ENCODE peak calls at places on chromosomes 16 and 17, in eight cellular contexts. One of them, this sample, is unnamed.

GRCh38 chr16:25260416-25260815 is 2.8 kb upstream of the ZKSCAN2 start:
- DNase-seq in AG09309: no peak
- DNase-seq in NCI-H69: no peak
- DNase-seq in HuH-7.5: no peak
- DNase-seq in H9: no peak
- DNase-seq in stimulated activated naive B cell treated with anti-CD40 and anti-IgM and Interleukin-4, amounts not matched to agents 10 μg/mL and 1 μg/mL and 100 μg/mL, for 72 hours: no peak
- DNase-seq in activated naive CD8-positive, alpha-beta T cell treated with anti-CD3 and anti-CD28 coated beads, Interleukin-2, amount 50 U/mL, for 24 hours: no peak
- DNase-seq in memory B cell: no peak
- DNase-seq in this sample: no peak

GRCh38 chr17:50107790-50108414 is 12.8 kb downstream of the PDK2 start:
- DNase-seq in stimulated activated naive B cell treated with anti-CD40 and anti-IgM and Interleukin-4, amounts not matched to agents 10 μg/mL and 1 μg/mL and 100 μg/mL, for 72 hours: no peak
- DNase-seq in memory B cell: no peak
- DNase-seq in NCI-H69: no peak
- DNase-seq in AG09309: no peak
- DNase-seq in HuH-7.5: no peak
- DNase-seq in activated naive CD8-positive, alpha-beta T cell treated with anti-CD3 and anti-CD28 coated beads, Interleukin-2, amount 50 U/mL, for 24 hours: no peak
- DNase-seq in H9: no peak
- DNase-seq in this sample: no peak

GRCh38 chr16:86322283-86322682 is 188.0 kb upstream of the FOXF1 start:
- DNase-seq in AG09309: no peak
- DNase-seq in activated naive CD8-positive, alpha-beta T cell treated with anti-CD3 and anti-CD28 coated beads, Interleukin-2, amount 50 U/mL, for 24 hours: no peak
- DNase-seq in HuH-7.5: no peak
- DNase-seq in stimulated activated naive B cell treated with anti-CD40 and anti-IgM and Interleukin-4, amounts not matched to agents 10 μg/mL and 1 μg/mL and 100 μg/mL, for 72 hours: no peak
- DNase-seq in memory B cell: no peak
- DNase-seq in H9: no peak
- DNase-seq in NCI-H69: no peak
- DNase-seq in this sample: no peak

GRCh38 chr17:7029096-7029495 is 6.2 kb downstream of the BCL6B start:
- DNase-seq in NCI-H69: no peak
- DNase-seq in activated naive CD8-positive, alpha-beta T cell treated with anti-CD3 and anti-CD28 coated beads, Interleukin-2, amount 50 U/mL, for 24 hours: no peak
- DNase-seq in AG09309: no peak
- DNase-seq in HuH-7.5: no peak
- DNase-seq in stimulated activated naive B cell treated with anti-CD40 and anti-IgM and Interleukin-4, amounts not matched to agents 10 μg/mL and 1 μg/mL and 100 μg/mL, for 72 hours: no peak
- DNase-seq in memory B cell: no peak
- DNase-seq in H9: no peak
- DNase-seq in this sample: no peak

GRCh38 chr17:45293413-45294211 is 23.2 kb downstream of the MAP3K14 start:
- DNase-seq in memory B cell: no peak
- DNase-seq in activated naive CD8-positive, alpha-beta T cell treated with anti-CD3 and anti-CD28 coated beads, Interleukin-2, amount 50 U/mL, for 24 hours: no peak
- DNase-seq in HuH-7.5: no peak
- DNase-seq in stimulated activated naive B cell treated with anti-CD40 and anti-IgM and Interleukin-4, amounts not matched to agents 10 μg/mL and 1 μg/mL and 100 μg/mL, for 72 hours: no peak
- DNase-seq in NCI-H69: peak; percentile 28
- DNase-seq in AG09309: peak; percentile 75
- DNase-seq in H9: peak; percentile 73
- DNase-seq in this sample: peak; percentile 46

GRCh38 chr17:43316522-43317142 is 82.2 kb upstream of the ARL4D start:
- DNase-seq in activated naive CD8-positive, alpha-beta T cell treated with anti-CD3 and anti-CD28 coated beads, Interleukin-2, amount 50 U/mL, for 24 hours: no peak
- DNase-seq in stimulated activated naive B cell treated with anti-CD40 and anti-IgM and Interleukin-4, amounts not matched to agents 10 μg/mL and 1 μg/mL and 100 μg/mL, for 72 hours: peak; percentile 46
- DNase-seq in H9: peak; percentile 70
- DNase-seq in HuH-7.5: no peak
- DNase-seq in NCI-H69: no peak
- DNase-seq in memory B cell: peak; percentile 31
- DNase-seq in AG09309: no peak
- DNase-seq in this sample: no peak

GRCh38 chr17:66691644-66692500 is 143.0 kb upstream of the CACNG5 start:
- DNase-seq in NCI-H69: peak; percentile 89
- DNase-seq in AG09309: no peak
- DNase-seq in H9: peak; percentile 29
- DNase-seq in activated naive CD8-positive, alpha-beta T cell treated with anti-CD3 and anti-CD28 coated beads, Interleukin-2, amount 50 U/mL, for 24 hours: no peak
- DNase-seq in stimulated activated naive B cell treated with anti-CD40 and anti-IgM and Interleukin-4, amounts not matched to agents 10 μg/mL and 1 μg/mL and 100 μg/mL, for 72 hours: no peak
- DNase-seq in HuH-7.5: no peak
- DNase-seq in memory B cell: no peak
- DNase-seq in this sample: no peak

GRCh38 chr17:77834170-77835115 is 124.1 kb upstream of the TNRC6C start:
- DNase-seq in HuH-7.5: peak; percentile 62
- DNase-seq in activated naive CD8-positive, alpha-beta T cell treated with anti-CD3 and anti-CD28 coated beads, Interleukin-2, amount 50 U/mL, for 24 hours: peak; percentile 77
- DNase-seq in memory B cell: no peak
- DNase-seq in stimulated activated naive B cell treated with anti-CD40 and anti-IgM and Interleukin-4, amounts not matched to agents 10 μg/mL and 1 μg/mL and 100 μg/mL, for 72 hours: peak; percentile 63
- DNase-seq in AG09309: peak; percentile 62
- DNase-seq in H9: peak; percentile 84
- DNase-seq in NCI-H69: peak; percentile 49
- DNase-seq in this sample: peak; percentile 88

GRCh38 chr16:5018791-5019190 is 14.9 kb downstream of the NAGPA start:
- DNase-seq in H9: no peak
- DNase-seq in memory B cell: no peak
- DNase-seq in activated naive CD8-positive, alpha-beta T cell treated with anti-CD3 and anti-CD28 coated beads, Interleukin-2, amount 50 U/mL, for 24 hours: no peak
- DNase-seq in AG09309: no peak
- DNase-seq in NCI-H69: no peak
- DNase-seq in HuH-7.5: no peak
- DNase-seq in stimulated activated naive B cell treated with anti-CD40 and anti-IgM and Interleukin-4, amounts not matched to agents 10 μg/mL and 1 μg/mL and 100 μg/mL, for 72 hours: no peak
- DNase-seq in this sample: no peak

GRCh38 chr16:14232106-14232890 is 161.2 kb downstream of the MRTFB start:
- DNase-seq in stimulated activated naive B cell treated with anti-CD40 and anti-IgM and Interleukin-4, amounts not matched to agents 10 μg/mL and 1 μg/mL and 100 μg/mL, for 72 hours: no peak
- DNase-seq in AG09309: no peak
- DNase-seq in H9: no peak
- DNase-seq in HuH-7.5: no peak
- DNase-seq in memory B cell: no peak
- DNase-seq in NCI-H69: peak; percentile 94
- DNase-seq in activated naive CD8-positive, alpha-beta T cell treated with anti-CD3 and anti-CD28 coated beads, Interleukin-2, amount 50 U/mL, for 24 hours: no peak
- DNase-seq in this sample: no peak

GRCh38 chr17:47244697-47245096 is 8.9 kb upstream of the ITGB3 start:
- DNase-seq in activated naive CD8-positive, alpha-beta T cell treated with anti-CD3 and anti-CD28 coated beads, Interleukin-2, amount 50 U/mL, for 24 hours: no peak
- DNase-seq in stimulated activated naive B cell treated with anti-CD40 and anti-IgM and Interleukin-4, amounts not matched to agents 10 μg/mL and 1 μg/mL and 100 μg/mL, for 72 hours: no peak
- DNase-seq in HuH-7.5: no peak
- DNase-seq in NCI-H69: no peak
- DNase-seq in AG09309: no peak
- DNase-seq in H9: no peak
- DNase-seq in memory B cell: no peak
- DNase-seq in this sample: no peak

GRCh38 chr16:11248133-11248532 is 7.9 kb downstream of the SOCS1 start:
- DNase-seq in NCI-H69: peak; percentile 82
- DNase-seq in AG09309: no peak
- DNase-seq in stimulated activated naive B cell treated with anti-CD40 and anti-IgM and Interleukin-4, amounts not matched to agents 10 μg/mL and 1 μg/mL and 100 μg/mL, for 72 hours: peak; percentile 36
- DNase-seq in memory B cell: no peak
- DNase-seq in H9: no peak
- DNase-seq in HuH-7.5: no peak
- DNase-seq in activated naive CD8-positive, alpha-beta T cell treated with anti-CD3 and anti-CD28 coated beads, Interleukin-2, amount 50 U/mL, for 24 hours: no peak
- DNase-seq in this sample: no peak

GRCh38 chr17:81066072-81066471 is 31.1 kb downstream of the BAIAP2 start:
- DNase-seq in H9: no peak
- DNase-seq in HuH-7.5: no peak
- DNase-seq in stimulated activated naive B cell treated with anti-CD40 and anti-IgM and Interleukin-4, amounts not matched to agents 10 μg/mL and 1 μg/mL and 100 μg/mL, for 72 hours: no peak
- DNase-seq in memory B cell: no peak
- DNase-seq in AG09309: no peak
- DNase-seq in NCI-H69: peak; percentile 84
- DNase-seq in activated naive CD8-positive, alpha-beta T cell treated with anti-CD3 and anti-CD28 coated beads, Interleukin-2, amount 50 U/mL, for 24 hours: no peak
- DNase-seq in this sample: no peak

GRCh38 chr17:6454495-6455320 is 10.5 kb downstream of the PIMREG start:
- DNase-seq in activated naive CD8-positive, alpha-beta T cell treated with anti-CD3 and anti-CD28 coated beads, Interleukin-2, amount 50 U/mL, for 24 hours: no peak
- DNase-seq in NCI-H69: peak; percentile 40
- DNase-seq in memory B cell: peak; percentile 33
- DNase-seq in H9: peak; percentile 72
- DNase-seq in stimulated activated naive B cell treated with anti-CD40 and anti-IgM and Interleukin-4, amounts not matched to agents 10 μg/mL and 1 μg/mL and 100 μg/mL, for 72 hours: no peak
- DNase-seq in HuH-7.5: no peak
- DNase-seq in AG09309: no peak
- DNase-seq in this sample: peak; percentile 83

GRCh38 chr17:15405016-15405415 is 62.4 kb downstream of the CDRT4 start:
- DNase-seq in AG09309: no peak
- DNase-seq in memory B cell: no peak
- DNase-seq in stimulated activated naive B cell treated with anti-CD40 and anti-IgM and Interleukin-4, amounts not matched to agents 10 μg/mL and 1 μg/mL and 100 μg/mL, for 72 hours: no peak
- DNase-seq in activated naive CD8-positive, alpha-beta T cell treated with anti-CD3 and anti-CD28 coated beads, Interleukin-2, amount 50 U/mL, for 24 hours: no peak
- DNase-seq in NCI-H69: no peak
- DNase-seq in H9: no peak
- DNase-seq in HuH-7.5: no peak
- DNase-seq in this sample: no peak